ENCODE peak calls at places on chromosomes 5 and 9, in seven cellular contexts. K is HepG2, L is suprapubic skin, W is heart right ventricle, F is adipocyte, B is right cardiac atrium, S is tibial artery. U is an unnamed sample. For H3K4me1, the result is how much of the 10 kb centered on the place peaks cover.

GRCh38 chr9:104091708-104092107 is 2.4 kb upstream of the SMC2 start:
- DNase-seq in B (no peak), K (peak), L (no peak), F (no peak), S (no peak), W (no peak), U (no peak)

GRCh38 chr9:80222466-80223169 is 650.9 kb downstream of the TLE4 start:
- DNase-seq in K (no peak), L (no peak), S (no peak), F (no peak), W (no peak), B (no peak), U (no peak)

GRCh38 chr9:80692751-80693150 is 996.6 kb downstream of the TLE1 start:
- DNase-seq in S (no peak), F (no peak), L (no peak), W (no peak), K (no peak), B (no peak), U (no peak)

GRCh38 chr9:26888271-26888670 is 4.3 kb downstream of the CAAP1 start:
- DNase-seq in K (no peak), W (no peak), L (no peak), S (no peak), F (no peak), B (no peak), U (no peak)

GRCh38 chr9:114507726-114508125 is 2.5 kb upstream of the WHRN start:
- DNase-seq in W (no peak), B (no peak), S (no peak), K (peak), L (no peak), F (peak), U (no peak)

GRCh38 chr5:123089572-123089970 is 530 bp downstream of the PRDM6 start:
- DNase-seq in K (peak), L (no peak), W (no peak), S (peak), F (peak), B (peak), U (no peak)

GRCh38 chr5:82365744-82366228 is 87.6 kb upstream of the RPS23 start:
- DNase-seq in S (no peak), W (no peak), K (peak), F (no peak), L (no peak), B (no peak), U (no peak)

GRCh38 chr9:24118170-24118569 is 292.1 kb upstream of the ELAVL2 start:
- DNase-seq in W (no peak), K (no peak), S (no peak), F (no peak), L (no peak), B (no peak), U (no peak)

GRCh38 chr5:53381-54174 is 38.4 kb upstream of the PLEKHG4B start:
- DNase-seq in B (peak), W (no peak), F (peak), K (no peak), L (no peak), S (no peak), U (peak)

GRCh38 chr5:174151579-174152181 is 106.2 kb downstream of the NSG2 start:
- DNase-seq in B (no peak), F (no peak), W (no peak), L (peak), S (no peak), K (no peak), U (no peak)

GRCh38 chr5:18305288-18305899 is 671.1 kb downstream of the TAF11L14 start:
- DNase-seq in W (no peak), S (no peak), K (peak), L (no peak), F (peak), B (no peak), U (no peak)

GRCh38 chr5:28301676-28302075 is 1263.3 kb upstream of the CDH9 start:
- DNase-seq in K (no peak), B (no peak), F (peak), W (no peak), S (no peak), L (no peak), U (no peak)

GRCh38 chr5:175692235-175692995 is 34.5 kb downstream of the HRH2 start:
- DNase-seq in W (no peak), F (no peak), K (no peak), S (peak), B (no peak), L (no peak), U (no peak)

GRCh38 chr5:108801776-108802175 is 54.1 kb downstream of the FER start:
- DNase-seq in S (no peak), B (no peak), K (peak), W (no peak), F (peak), L (no peak), U (no peak)

GRCh38 chr5:171848487-171848886 is 62.9 kb downstream of the SMIM23 start:
- DNase-seq in L (no peak), B (no peak), S (no peak), K (no peak), F (no peak), W (no peak), U (no peak)

GRCh38 chr9:124306098-124306735 is 48.5 kb downstream of the NEK6 start:
- DNase-seq in S (no peak), K (no peak), F (peak), L (no peak), W (no peak), B (no peak), U (no peak)

GRCh38 chr5:56273376-56274005 is 40.4 kb upstream of the ANKRD55 start:
- DNase-seq in B (no peak), F (no peak), L (no peak), K (no peak), S (no peak), W (no peak), U (no peak)

GRCh38 chr9:107138261-107138992 is 144.7 kb upstream of the RAD23B start:
- DNase-seq in K (no peak), W (no peak), B (no peak), S (no peak), F (no peak), L (no peak), U (no peak)

GRCh38 chr5:167011196-167011595 is 1280.2 kb upstream of the WWC1 start:
- DNase-seq in K (no peak), B (no peak), W (no peak), L (no peak), S (no peak), F (no peak), U (no peak)

GRCh38 chr5:146878471-146879172 is at the start of gene PPP2R2B:
- DNase-seq in L (no peak), W (peak), K (no peak), S (peak), F (peak), B (peak), U (peak)

GRCh38 chr5:120330555-120330954 is 133.5 kb upstream of the PRR16 start:
- DNase-seq in W (no peak), S (no peak), K (no peak), B (no peak), L (no peak), F (peak), U (no peak)

DNA sequence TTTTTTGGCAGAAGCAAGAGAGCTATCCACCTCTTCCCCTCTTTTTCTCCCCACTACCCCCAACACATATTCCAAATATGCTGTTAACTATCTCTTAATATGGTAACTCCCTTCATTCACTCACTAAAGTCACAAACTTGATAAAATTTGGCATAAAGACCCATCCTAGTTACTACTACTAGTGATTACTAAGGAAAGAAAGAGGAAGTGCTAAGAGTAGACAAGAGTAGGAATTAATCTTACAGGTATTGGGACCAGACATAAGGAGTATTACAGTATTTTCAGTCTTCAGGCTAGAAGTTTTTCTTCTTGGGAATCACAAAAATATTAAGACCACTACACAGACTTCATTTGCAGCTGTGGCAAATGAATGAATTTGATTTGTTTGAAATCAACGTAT is 2.2 kb downstream of the ADAMTS6 start:
- DNase-seq in K (no peak), B (no peak), L (no peak), F (peak), W (no peak), S (no peak), U (no peak)
- H3K4me3 ChIP-seq in K (peak), B (no peak), L (no peak), F (peak), W (peak), S (peak), U (no peak)

DNA sequence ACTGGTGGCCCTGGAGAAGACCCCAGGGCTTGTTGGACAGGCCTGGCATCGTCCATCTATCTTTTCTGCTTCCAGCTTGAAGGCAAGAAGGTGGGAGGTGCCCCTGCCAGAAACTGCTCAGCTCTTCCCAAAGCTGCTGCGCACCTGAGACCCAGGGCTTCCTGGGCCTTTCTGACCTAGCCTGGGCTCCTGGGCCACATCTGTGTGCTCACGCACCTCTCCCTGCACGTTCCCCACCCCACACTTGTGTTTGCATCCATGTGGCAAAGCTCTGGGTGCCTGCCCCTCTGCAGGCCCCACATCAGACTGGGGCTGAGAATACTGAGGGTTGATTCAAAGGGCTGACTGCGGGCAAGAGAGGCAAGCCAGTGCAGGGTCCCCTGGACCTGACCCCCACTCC is 63.4 kb downstream of the PFDN1 start:
- DNase-seq in B (no peak), W (no peak), K (no peak), S (no peak), F (no peak), L (no peak), U (no peak)
- H3K4me1 ChIP-seq in B (under half), W (half or more), K (under half), S (under half), F (under half), L (half or more), U (under half)

GRCh38 chr9:90680534-90680933 is 37.9 kb upstream of the DIRAS2 start:
- DNase-seq in S (no peak), F (no peak), W (no peak), B (no peak), K (no peak), L (no peak), U (no peak)
- H3K4me3 ChIP-seq in S (no peak), F (no peak), W (no peak), B (no peak), K (no peak), L (no peak), U (no peak)

GRCh38 chr5:68266457-68266856 is 50.9 kb downstream of the PIK3R1 start:
- DNase-seq in L (no peak), W (no peak), K (no peak), S (no peak), F (peak), B (no peak), U (no peak)
- H3K4me1 ChIP-seq in L (half or more), W (half or more), K (half or more), S (half or more), F (half or more), B (under half), U (half or more)

GRCh38 chr9:129885670-129886106 is 50.4 kb downstream of the USP20 start:
- DNase-seq in W (peak), K (peak), L (peak), S (peak), F (peak), B (peak), U (peak)

GRCh38 chr9:129886226-129887174 is 51.2 kb downstream of the USP20 start:
- DNase-seq in F (no peak), B (peak), L (no peak), W (no peak), S (no peak), K (no peak), U (peak)

GRCh38 chr9:129885018-129885669 is 49.9 kb downstream of the USP20 start:
- DNase-seq in B (peak), L (no peak), K (peak), W (peak), F (peak), S (peak), U (peak)

GRCh38 chr9:129881547-129882324 is 46.5 kb downstream of the USP20 start:
- DNase-seq in B (no peak), S (no peak), K (no peak), F (no peak), W (no peak), L (no peak), U (no peak)

DNA sequence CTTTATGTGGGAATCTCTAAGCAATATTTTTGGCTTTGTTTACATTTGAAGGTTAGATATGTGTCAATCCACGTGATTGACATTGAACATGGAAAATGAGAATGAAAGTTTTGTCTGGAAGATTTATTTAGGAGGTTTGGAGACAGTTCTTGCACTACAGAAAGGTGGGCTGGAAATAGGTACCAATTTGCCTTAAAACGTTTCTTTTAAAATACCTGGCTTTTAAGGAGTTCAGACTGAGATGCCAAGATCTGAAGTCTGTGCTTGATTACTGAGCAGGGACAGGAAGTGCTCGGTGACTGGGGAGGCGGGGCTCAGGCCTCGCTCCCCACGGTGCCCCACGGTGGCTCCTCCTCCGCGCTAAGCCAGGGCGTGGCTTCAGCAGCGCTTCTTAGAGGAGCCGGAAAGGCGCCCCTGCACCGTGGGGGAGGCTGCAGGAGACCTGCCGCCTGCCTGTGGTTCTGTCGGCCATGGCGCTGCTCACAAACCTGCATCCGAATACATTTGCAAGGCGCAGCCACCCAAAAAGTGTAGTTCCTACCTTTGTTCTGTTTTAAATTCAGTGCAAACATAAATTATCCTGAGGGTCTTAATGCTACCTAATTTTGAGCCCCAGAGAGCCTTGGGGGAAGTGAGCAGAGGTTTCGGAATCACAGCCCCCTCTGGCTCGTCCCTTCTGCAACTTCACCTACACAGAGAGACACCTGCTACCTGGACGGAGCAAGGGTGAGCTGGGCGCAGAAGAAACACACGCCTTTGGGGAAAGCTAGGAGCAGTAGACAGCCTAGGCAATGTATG is 49.2 kb downstream of the USP20 start:
- DNase-seq in S (peak), F (peak), L (peak), B (peak), K (peak), W (peak), U (peak)
- H3K4me3 ChIP-seq in S (peak), F (peak), L (peak), B (peak), K (peak), W (peak), U (no peak)

GRCh38 chr5:32302822-32303754 is 9.7 kb downstream of the MTMR12 start:
- DNase-seq in B (no peak), K (no peak), W (no peak), L (no peak), S (no peak), F (no peak), U (no peak)
- H3K4me1 ChIP-seq in B (under half), K (half or more), W (under half), L (under half), S (under half), F (under half), U (half or more)

U was measured in pancreas.